ENCODE peak calls at places on chromosomes 16 and 17, in five cellular contexts. J, O, N, T and W are unnamed samples.

GRCh38 chr16:88940196-88941050 is 36.6 kb downstream of the CBFA2T3 start:
- DNase-seq in J (no peak), O (no peak), N (no peak), T (no peak), W (no peak)

GRCh38 chr17:80948091-80948960 is 43.3 kb upstream of the CHMP6 start:
- DNase-seq in J (no peak), O (no peak), N (no peak), T (no peak), W (no peak)

GRCh38 chr17:51224615-51225262 is 35.1 kb downstream of the MBTD1 start:
- DNase-seq in J (no peak), O (no peak), N (no peak), T (peak), W (no peak)

GRCh38 chr16:17160285-17160854 is 310.4 kb downstream of the XYLT1 start:
- DNase-seq in J (peak), O (no peak), N (no peak), T (no peak), W (no peak)

GRCh38 chr16:89574681-89575246 is 794 bp upstream of the CPNE7 start:
- DNase-seq in J (peak), O (peak), N (peak), T (peak), W (no peak)

GRCh38 chr16:63720848-63721247 is 1401.0 kb downstream of the CDH11 start:
- DNase-seq in J (no peak), O (no peak), N (no peak), T (no peak), W (no peak)

GRCh38 chr17:9054146-9054545 is 32.8 kb downstream of the NTN1 start:
- DNase-seq in J (no peak), O (no peak), N (no peak), T (no peak), W (no peak)

GRCh38 chr17:81374890-81375289 is 20.4 kb upstream of the BAHCC1 start:
- DNase-seq in J (no peak), O (no peak), N (no peak), T (no peak), W (no peak)

GRCh38 chr17:77726549-77726957 is 231.9 kb upstream of the TNRC6C start:
- DNase-seq in J (no peak), O (no peak), N (no peak), T (no peak), W (no peak)

GRCh38 chr16:78415669-78416068 is 316.2 kb downstream of the WWOX start:
- DNase-seq in J (no peak), O (no peak), N (no peak), T (no peak), W (no peak)

GRCh38 chr17:9220466-9221230 is 199.3 kb downstream of the NTN1 start:
- DNase-seq in J (no peak), O (no peak), N (no peak), T (no peak), W (no peak)

GRCh38 chr17:58321571-58322525 is 6.7 kb downstream of the TSPOAP1 start:
- DNase-seq in J (no peak), O (no peak), N (no peak), T (no peak), W (no peak)

GRCh38 chr17:67995568-67996191 is 589 bp downstream of the C17orf58 start:
- DNase-seq in J (peak), O (no peak), N (no peak), T (peak), W (peak)

GRCh38 chr16:27174007-27174406 is 29.3 kb upstream of the KDM8 start:
- DNase-seq in J (no peak), O (peak), N (peak), T (no peak), W (no peak)

GRCh38 chr17:73261952-73262675 is 434 bp upstream of the CPSF4L start:
- DNase-seq in J (no peak), O (no peak), N (no peak), T (peak), W (no peak)

GRCh38 chr17:35542990-35543389 is 5.5 kb upstream of the SLFN12L start:
- DNase-seq in J (no peak), O (peak), N (no peak), T (no peak), W (no peak)

GRCh38 chr16:89155184-89155679 is 16.3 kb upstream of the CDH15 start:
- DNase-seq in J (peak), O (no peak), N (no peak), T (peak), W (peak)

GRCh38 chr17:44219636-44220210 is at the start of gene UBTF:
- DNase-seq in J (peak), O (peak), N (peak), T (peak), W (no peak)

GRCh38 chr16:89052824-89053724 is 40.6 kb upstream of the ACSF3 start:
- DNase-seq in J (no peak), O (peak), N (no peak), T (no peak), W (no peak)

GRCh38 chr16:20915733-20916132 is 15.2 kb downstream of the LYRM1 start:
- DNase-seq in J (no peak), O (no peak), N (no peak), T (no peak), W (no peak)